ENCODE peak calls at places on chromosome 14, in seven cellular contexts. U is pancreas, M is ovary, D is astrocyte, E is Peyer's patch, L is heart right ventricle, J is esophagus muscularis mucosa. K is an unnamed sample.
A peak's percentile ranks its signal among the peaks of the same experiment; 100 is the strongest.

GRCh38 chr14:49196327-49196726 is 389.9 kb downstream of the RPS29 start:
- DNase-seq in D (no peak), U (no peak), L (no peak), J (no peak), E (no peak), M (no peak), K (no peak)

GRCh38 chr14:32078794-32079663 is 1.9 kb downstream of the ARHGAP5 start:
- DNase-seq in M (no peak), E (no peak), J (no peak), U (no peak), L (no peak), D (peak; percentile 60), K (no peak)

GRCh38 chr14:91980157-91980556 is 32.7 kb upstream of the FBLN5 start:
- DNase-seq in M (no peak), D (peak; percentile 96), L (no peak), E (no peak), J (no peak), U (no peak), K (no peak)

GRCh38 chr14:105472496-105472991 is 2.1 kb upstream of the CRIP2 start:
- DNase-seq in U (peak; percentile 65), J (no peak), M (no peak), D (no peak), L (peak; percentile 82), E (no peak), K (no peak)

GRCh38 chr14:23550827-23551265 is 719 bp downstream of the ZFHX2 start:
- DNase-seq in M (no peak), D (no peak), J (no peak), L (peak; percentile 42), U (no peak), E (no peak), K (no peak)

GRCh38 chr14:39247256-39247655 is 13.5 kb downstream of the MIA2 start:
- DNase-seq in D (peak; percentile 89), E (no peak), L (no peak), M (no peak), U (no peak), J (no peak), K (no peak)

GRCh38 chr14:77111021-77111420 is 13.0 kb downstream of the CIPC start:
- DNase-seq in D (peak; percentile 20), E (no peak), J (no peak), M (no peak), L (no peak), U (no peak), K (no peak)

GRCh38 chr14:65849096-65849495 is 436.6 kb downstream of the FUT8 start:
- DNase-seq in U (no peak), L (no peak), D (no peak), J (no peak), E (no peak), M (no peak), K (no peak)

GRCh38 chr14:91246051-91246852 is 1.7 kb upstream of the GPR68 start:
- DNase-seq in J (no peak), M (no peak), E (peak; percentile 61), D (no peak), L (no peak), U (no peak), K (no peak)

GRCh38 chr14:50531595-50532501 is 521 bp downstream of the MAP4K5 start:
- DNase-seq in M (peak; percentile 62), J (no peak), E (peak; percentile 45), L (peak; percentile 25), D (no peak), U (peak; percentile 44), K (peak; percentile 45)

GRCh38 chr14:73424453-73424852 is 33.9 kb downstream of the NUMB start:
- DNase-seq in J (no peak), U (no peak), D (no peak), L (no peak), M (no peak), E (no peak), K (no peak)

GRCh38 chr14:59020382-59020781 is 168.1 kb upstream of the DAAM1 start:
- DNase-seq in U (no peak), D (peak; percentile 8), L (no peak), J (no peak), E (no peak), M (no peak), K (no peak)

GRCh38 chr14:21093769-21094681 is 4.4 kb downstream of the ZNF219 start:
- DNase-seq in E (no peak), M (no peak), J (no peak), D (no peak), U (no peak), L (no peak), K (no peak)

GRCh38 chr14:59349154-59349772 is 115.9 kb downstream of the GPR135 start:
- DNase-seq in D (no peak), M (no peak), E (no peak), J (no peak), U (no peak), L (no peak), K (no peak)

GRCh38 chr14:23183479-23183878 is at the start of gene SLC7A8:
- DNase-seq in D (no peak), J (no peak), U (no peak), L (peak; percentile 28), E (peak; percentile 64), M (peak; percentile 87), K (peak; percentile 44)

GRCh38 chr14:87896393-87897380 is 96.3 kb downstream of the GALC start:
- DNase-seq in E (no peak), L (peak; percentile 10), M (no peak), D (peak; percentile 52), U (no peak), J (no peak), K (no peak)

GRCh38 chr14:26255213-26255612 is 342.6 kb downstream of the NOVA1 start:
- DNase-seq in M (no peak), U (no peak), D (peak; percentile 0), E (no peak), L (no peak), J (no peak), K (no peak)

GRCh38 chr14:81269100-81269978 is 48.6 kb upstream of the GTF2A1 start:
- DNase-seq in U (peak; percentile 56), D (peak; percentile 52), E (no peak), L (peak; percentile 48), M (no peak), J (no peak), K (no peak)

GRCh38 chr14:71290301-71290700 is 383.0 kb downstream of the PCNX1 start:
- DNase-seq in J (no peak), M (no peak), E (no peak), L (no peak), U (no peak), D (no peak), K (no peak)

GRCh38 chr14:94738786-94739185 is 31.1 kb downstream of the GSC start:
- DNase-seq in L (no peak), J (no peak), M (no peak), U (no peak), E (no peak), D (no peak), K (no peak)

GRCh38 chr14:74014299-74014698 is 4.8 kb downstream of the ENTPD5 start:
- DNase-seq in D (no peak), M (no peak), J (no peak), E (no peak), L (no peak), U (peak; percentile 49), K (no peak)

GRCh38 chr14:74541225-74541624 is 47.7 kb downstream of the ISCA2 start:
- DNase-seq in M (no peak), U (no peak), E (no peak), J (no peak), L (no peak), D (no peak), K (no peak)

GRCh38 chr14:72024043-72024407 is 91.8 kb downstream of the RGS6 start:
- DNase-seq in U (peak; percentile 39), D (peak; percentile 1), E (no peak), M (no peak), J (no peak), L (peak; percentile 14), K (no peak)

GRCh38 chr14:58884442-58884841 is 246.7 kb downstream of the DACT1 start:
- DNase-seq in U (no peak), M (no peak), J (no peak), L (no peak), D (no peak), E (no peak), K (no peak)

GRCh38 chr14:61388173-61388975 is 67.0 kb downstream of the PRKCH start:
- DNase-seq in E (no peak), U (no peak), D (peak; percentile 23), M (no peak), J (no peak), L (no peak), K (no peak)
- H3K4me3 ChIP-seq in E (no peak overlapping the region), U (no peak overlapping the region), D (no peak overlapping the region), M (no peak overlapping the region), J (no peak overlapping the region), L (no peak overlapping the region), K (no peak overlapping the region)

DNA sequence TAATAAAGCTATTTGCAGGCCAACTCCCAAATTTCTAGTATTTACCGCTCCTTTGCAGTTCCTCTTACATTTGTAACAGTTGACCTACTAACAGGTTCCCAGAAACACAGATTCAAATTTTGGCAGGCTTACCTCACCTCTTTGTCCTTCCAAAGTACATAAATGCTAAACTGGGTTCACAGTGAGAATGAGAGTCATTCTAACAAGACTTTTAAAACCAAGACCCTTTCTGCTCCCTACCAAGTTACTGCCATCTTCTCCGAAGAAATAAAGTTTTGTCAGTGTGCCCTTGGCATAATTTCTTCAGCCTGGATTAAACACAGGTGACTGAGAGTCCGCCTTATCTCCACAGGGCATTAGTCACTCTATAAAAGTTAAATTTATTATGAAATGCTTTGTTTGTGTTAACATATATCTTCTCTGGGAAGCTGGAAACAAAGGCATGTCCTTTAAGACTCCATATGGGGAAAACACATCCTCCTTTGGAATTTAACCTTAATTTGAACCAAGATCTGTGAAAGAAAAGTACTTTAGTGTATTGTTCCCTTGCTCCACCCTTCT is 28.2 kb downstream of the FOXA1 start:
- DNase-seq in J (no peak), U (no peak), M (no peak), E (no peak), L (no peak), D (peak; percentile 30), K (no peak)
- H3K27ac ChIP-seq in J (no peak overlapping the region), U (no peak overlapping the region), M (no peak overlapping the region), E (no peak overlapping the region), L (no peak overlapping the region), D (no peak overlapping the region), K (no peak overlapping the region)

DNA sequence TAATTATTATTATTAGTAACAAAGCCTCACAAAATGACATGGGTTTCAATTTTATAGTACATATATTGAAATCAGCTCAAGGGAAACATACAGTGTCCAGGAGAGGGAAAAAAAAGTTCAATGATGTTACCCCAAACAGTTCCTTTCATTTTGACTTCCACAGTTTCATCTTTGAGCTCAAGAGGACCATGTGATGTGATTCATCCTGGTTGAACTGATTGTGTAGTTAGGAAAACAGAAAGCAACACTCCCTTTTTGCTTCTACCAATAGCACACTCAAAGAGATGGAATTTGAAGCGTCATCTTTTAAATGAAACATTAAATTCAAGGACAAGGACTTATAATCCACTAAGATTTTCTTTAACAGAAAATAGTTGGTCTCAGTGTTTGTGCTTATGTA is 461.0 kb downstream of the FOXG1 start:
- DNase-seq in D (peak; percentile 56), L (no peak), J (no peak), M (no peak), U (no peak), E (no peak), K (no peak)
- TF ChIP-seq CTCF in D (no peak), L (no peak), J (no peak), M (no peak), U (no peak), E (no peak), K (no peak)

DNA sequence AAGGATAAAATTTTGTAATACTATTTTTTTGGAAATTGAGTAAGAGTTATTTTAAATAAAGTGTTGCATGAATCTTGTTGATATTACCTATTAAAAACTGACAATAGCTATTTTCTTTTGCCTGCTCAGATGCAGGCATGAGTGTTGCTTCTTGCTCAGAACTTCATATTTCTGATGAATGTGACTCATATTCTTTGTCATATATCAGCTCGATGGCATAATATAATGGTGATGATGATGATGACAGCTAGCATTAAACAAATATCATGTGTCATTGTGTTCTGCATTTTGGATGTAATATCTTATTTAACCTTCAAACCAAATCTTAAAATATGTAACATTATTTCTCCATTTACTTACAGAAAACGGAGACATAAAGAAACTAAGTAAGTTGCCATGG is 605.5 kb upstream of the FOXG1 start:
- DNase-seq in U (no peak), D (no peak), J (no peak), E (no peak), M (no peak), L (no peak), K (no peak)
- H3K4me3 ChIP-seq in U (no peak overlapping the region), D (no peak overlapping the region), J (no peak overlapping the region), E (no peak overlapping the region), M (no peak overlapping the region), L (no peak overlapping the region), K (no peak overlapping the region)